ENCODE peak calls at places on chromosome 4, in eight cellular contexts. One of them, this sample, is unnamed.

GRCh38 chr4:163215896-163216295 is 49.2 kb upstream of the NAF1 start:
- DNase-seq in M059J: no peak
- DNase-seq in AG08396: no peak
- DNase-seq in GM23248: no peak
- DNase-seq in DMS153: no peak
- DNase-seq in cardiac fibroblast: no peak
- DNase-seq in amygdala: no peak
- DNase-seq in stromal cell of bone marrow: no peak
- DNase-seq in this sample: no peak

GRCh38 chr4:140049924-140050681 is 103.9 kb downstream of the MAML3 start:
- DNase-seq in M059J: peak
- DNase-seq in AG08396: no peak
- DNase-seq in GM23248: peak
- DNase-seq in DMS153: peak
- DNase-seq in cardiac fibroblast: peak
- DNase-seq in amygdala: no peak
- DNase-seq in stromal cell of bone marrow: no peak
- DNase-seq in this sample: peak

GRCh38 chr4:101527186-101527585 is 179.9 kb upstream of the PPP3CA start:
- DNase-seq in M059J: peak
- DNase-seq in AG08396: no peak
- DNase-seq in GM23248: peak
- DNase-seq in DMS153: no peak
- DNase-seq in cardiac fibroblast: no peak
- DNase-seq in amygdala: no peak
- DNase-seq in stromal cell of bone marrow: no peak
- DNase-seq in this sample: no peak

GRCh38 chr4:18686338-18687039 is 664.9 kb upstream of the LCORL start:
- DNase-seq in M059J: no peak
- DNase-seq in AG08396: no peak
- DNase-seq in GM23248: no peak
- DNase-seq in DMS153: no peak
- DNase-seq in cardiac fibroblast: peak
- DNase-seq in amygdala: no peak
- DNase-seq in stromal cell of bone marrow: no peak
- DNase-seq in this sample: no peak

GRCh38 chr4:6324999-6325790 is 55.5 kb downstream of the WFS1 start:
- DNase-seq in M059J: peak
- DNase-seq in AG08396: no peak
- DNase-seq in GM23248: peak
- DNase-seq in DMS153: no peak
- DNase-seq in cardiac fibroblast: peak
- DNase-seq in amygdala: no peak
- DNase-seq in stromal cell of bone marrow: no peak
- DNase-seq in this sample: no peak

GRCh38 chr4:77074961-77075855 is 581 bp downstream of the CCNI start:
- DNase-seq in M059J: peak
- DNase-seq in AG08396: peak
- DNase-seq in GM23248: peak
- DNase-seq in DMS153: no peak
- DNase-seq in cardiac fibroblast: peak
- DNase-seq in amygdala: peak
- DNase-seq in stromal cell of bone marrow: peak
- DNase-seq in this sample: peak

GRCh38 chr4:75107703-75108612 is 175.0 kb downstream of the PARM1 start:
- DNase-seq in M059J: no peak
- DNase-seq in AG08396: no peak
- DNase-seq in GM23248: no peak
- DNase-seq in DMS153: no peak
- DNase-seq in cardiac fibroblast: peak
- DNase-seq in amygdala: no peak
- DNase-seq in stromal cell of bone marrow: peak
- DNase-seq in this sample: no peak

GRCh38 chr4:5919044-5919443 is 26.2 kb upstream of the CRMP1 start:
- DNase-seq in M059J: no peak
- DNase-seq in AG08396: no peak
- DNase-seq in GM23248: no peak
- DNase-seq in DMS153: no peak
- DNase-seq in cardiac fibroblast: no peak
- DNase-seq in amygdala: no peak
- DNase-seq in stromal cell of bone marrow: no peak
- DNase-seq in this sample: no peak

GRCh38 chr4:107857741-107858140 is 33.0 kb downstream of the SGMS2 start:
- DNase-seq in M059J: no peak
- DNase-seq in AG08396: no peak
- DNase-seq in GM23248: no peak
- DNase-seq in DMS153: no peak
- DNase-seq in cardiac fibroblast: no peak
- DNase-seq in amygdala: no peak
- DNase-seq in stromal cell of bone marrow: no peak
- DNase-seq in this sample: no peak